ENCODE peak calls at places on chromosomes 16 and 17, in five cellular contexts. One of them, this sample, is unnamed.

GRCh38 chr16:52069866-52070265 is 477.1 kb downstream of the TOX3 start:
- DNase-seq in iPS DF 19.7: peak
- DNase-seq in stimulated activated CD8-positive, alpha-beta memory T cell treated with anti-CD3 and anti-CD28 coated beads, Interleukin-4, amount 100 ng/mL, for 48 hours: no peak
- DNase-seq in NCI-H460: no peak
- DNase-seq in G401: peak
- DNase-seq in this sample: peak

GRCh38 chr17:42387663-42388380 is 420 bp downstream of the STAT3 start:
- DNase-seq in iPS DF 19.7: no peak
- DNase-seq in stimulated activated CD8-positive, alpha-beta memory T cell treated with anti-CD3 and anti-CD28 coated beads, Interleukin-4, amount 100 ng/mL, for 48 hours: peak
- DNase-seq in NCI-H460: no peak
- DNase-seq in G401: peak
- DNase-seq in this sample: no peak

GRCh38 chr17:50263293-50264262 is 10.7 kb upstream of the TMEM92 start:
- DNase-seq in NCI-H460: no peak
- DNase-seq in iPS DF 19.7: no peak
- DNase-seq in stimulated activated CD8-positive, alpha-beta memory T cell treated with anti-CD3 and anti-CD28 coated beads, Interleukin-4, amount 100 ng/mL, for 48 hours: no peak
- DNase-seq in G401: no peak
- DNase-seq in this sample: no peak

GRCh38 chr17:66464921-66465320 is 162.5 kb downstream of the PRKCA start:
- DNase-seq in stimulated activated CD8-positive, alpha-beta memory T cell treated with anti-CD3 and anti-CD28 coated beads, Interleukin-4, amount 100 ng/mL, for 48 hours: no peak
- DNase-seq in G401: no peak
- DNase-seq in iPS DF 19.7: no peak
- DNase-seq in NCI-H460: no peak
- DNase-seq in this sample: no peak

GRCh38 chr16:77596243-77596642 is 126.1 kb upstream of the NUDT7 start:
- DNase-seq in stimulated activated CD8-positive, alpha-beta memory T cell treated with anti-CD3 and anti-CD28 coated beads, Interleukin-4, amount 100 ng/mL, for 48 hours: no peak
- DNase-seq in G401: no peak
- DNase-seq in iPS DF 19.7: no peak
- DNase-seq in NCI-H460: no peak
- DNase-seq in this sample: no peak

GRCh38 chr17:13864551-13864950 is 204.8 kb upstream of the COX10 start:
- DNase-seq in G401: no peak
- DNase-seq in stimulated activated CD8-positive, alpha-beta memory T cell treated with anti-CD3 and anti-CD28 coated beads, Interleukin-4, amount 100 ng/mL, for 48 hours: no peak
- DNase-seq in iPS DF 19.7: no peak
- DNase-seq in NCI-H460: no peak
- DNase-seq in this sample: no peak

GRCh38 chr16:2776500-2777139 is 460 bp downstream of the ELOB start:
- DNase-seq in G401: no peak
- DNase-seq in stimulated activated CD8-positive, alpha-beta memory T cell treated with anti-CD3 and anti-CD28 coated beads, Interleukin-4, amount 100 ng/mL, for 48 hours: peak
- DNase-seq in iPS DF 19.7: no peak
- DNase-seq in NCI-H460: no peak
- DNase-seq in this sample: no peak

GRCh38 chr16:813916-814412 is 13.4 kb upstream of the GNG13 start:
- DNase-seq in G401: no peak
- DNase-seq in iPS DF 19.7: no peak
- DNase-seq in stimulated activated CD8-positive, alpha-beta memory T cell treated with anti-CD3 and anti-CD28 coated beads, Interleukin-4, amount 100 ng/mL, for 48 hours: no peak
- DNase-seq in NCI-H460: no peak
- DNase-seq in this sample: no peak

GRCh38 chr17:78839762-78840529 is 668 bp downstream of the USP36 start:
- DNase-seq in stimulated activated CD8-positive, alpha-beta memory T cell treated with anti-CD3 and anti-CD28 coated beads, Interleukin-4, amount 100 ng/mL, for 48 hours: peak
- DNase-seq in G401: peak
- DNase-seq in NCI-H460: no peak
- DNase-seq in iPS DF 19.7: no peak
- DNase-seq in this sample: no peak

GRCh38 chr16:66588981-66589713 is 9.9 kb downstream of the CMTM2 start:
- DNase-seq in iPS DF 19.7: no peak
- DNase-seq in G401: peak
- DNase-seq in stimulated activated CD8-positive, alpha-beta memory T cell treated with anti-CD3 and anti-CD28 coated beads, Interleukin-4, amount 100 ng/mL, for 48 hours: peak
- DNase-seq in NCI-H460: no peak
- DNase-seq in this sample: peak

GRCh38 chr16:3142770-3143169 is 7.9 kb downstream of the ZNF213 start:
- DNase-seq in NCI-H460: no peak
- DNase-seq in G401: no peak
- DNase-seq in iPS DF 19.7: no peak
- DNase-seq in stimulated activated CD8-positive, alpha-beta memory T cell treated with anti-CD3 and anti-CD28 coated beads, Interleukin-4, amount 100 ng/mL, for 48 hours: no peak
- DNase-seq in this sample: no peak

GRCh38 chr17:62780951-62781350 is 27.2 kb downstream of the MARCHF10 start:
- DNase-seq in stimulated activated CD8-positive, alpha-beta memory T cell treated with anti-CD3 and anti-CD28 coated beads, Interleukin-4, amount 100 ng/mL, for 48 hours: no peak
- DNase-seq in iPS DF 19.7: no peak
- DNase-seq in G401: no peak
- DNase-seq in NCI-H460: no peak
- DNase-seq in this sample: no peak

GRCh38 chr17:76241205-76241539 is 879 bp upstream of the RNF157 start:
- DNase-seq in stimulated activated CD8-positive, alpha-beta memory T cell treated with anti-CD3 and anti-CD28 coated beads, Interleukin-4, amount 100 ng/mL, for 48 hours: no peak
- DNase-seq in iPS DF 19.7: no peak
- DNase-seq in NCI-H460: no peak
- DNase-seq in G401: peak
- DNase-seq in this sample: no peak

GRCh38 chr17:5794881-5795486 is 210.7 kb upstream of the NLRP1 start:
- DNase-seq in NCI-H460: no peak
- DNase-seq in G401: no peak
- DNase-seq in stimulated activated CD8-positive, alpha-beta memory T cell treated with anti-CD3 and anti-CD28 coated beads, Interleukin-4, amount 100 ng/mL, for 48 hours: no peak
- DNase-seq in iPS DF 19.7: no peak
- DNase-seq in this sample: no peak

GRCh38 chr17:27384261-27384701 is 72.0 kb upstream of the KSR1 start:
- DNase-seq in iPS DF 19.7: no peak
- DNase-seq in NCI-H460: peak
- DNase-seq in G401: peak
- DNase-seq in stimulated activated CD8-positive, alpha-beta memory T cell treated with anti-CD3 and anti-CD28 coated beads, Interleukin-4, amount 100 ng/mL, for 48 hours: no peak
- DNase-seq in this sample: no peak

This sample was measured in H1.